ENCODE peak calls at places on chromosomes 1 and 21, in five cellular contexts. N is A549; F is tibial nerve; Z is CD4-positive, alpha-beta T cell; U is esophagus squamous epithelium. L is an unnamed sample.
A peak's percentile ranks its signal among the peaks of the same experiment; 100 is the strongest.

GRCh38 chr21:36134820-36135390 is at the start of gene CBR3:
- DNase-seq in F (peak; percentile 66), Z (peak; percentile 62), U (no peak), N (peak; percentile 55), L (peak; percentile 50)

GRCh38 chr1:167330601-167331293 is 110.1 kb downstream of the POU2F1 start:
- DNase-seq in N (no peak), Z (no peak), U (no peak), F (no peak), L (no peak)

GRCh38 chr1:100034465-100034864 is 64.7 kb downstream of the SLC35A3 start:
- DNase-seq in Z (no peak), U (no peak), F (no peak), N (peak; percentile 31), L (no peak)

GRCh38 chr1:151968058-151968457 is 25.6 kb downstream of the S100A10 start:
- DNase-seq in U (no peak), N (peak; percentile 74), Z (peak; percentile 41), F (no peak), L (no peak)

GRCh38 chr1:166166701-166167394 is at the start of gene FAM78B:
- DNase-seq in Z (peak; percentile 42), F (peak; percentile 54), U (peak; percentile 11), N (peak; percentile 79), L (peak; percentile 69)

GRCh38 chr1:16019580-16020277 is 1.9 kb upstream of the HSPB7 start:
- DNase-seq in Z (no peak), N (no peak), U (no peak), F (no peak), L (no peak)

GRCh38 chr1:17055801-17056200 is 2.0 kb upstream of the SDHB start:
- DNase-seq in N (no peak), Z (no peak), F (no peak), U (no peak), L (no peak)

GRCh38 chr1:33322109-33322508 is 1.2 kb upstream of the A3GALT2 start:
- DNase-seq in Z (no peak), U (no peak), F (no peak), N (no peak), L (no peak)

GRCh38 chr1:215002471-215002870 is 80.1 kb upstream of the KCNK2 start:
- DNase-seq in Z (no peak), U (no peak), N (no peak), F (no peak), L (no peak)

GRCh38 chr1:67919714-67920113 is 86.4 kb upstream of the GNG12 start:
- DNase-seq in Z (no peak), F (no peak), U (no peak), N (no peak), L (no peak)

GRCh38 chr1:93662481-93663190 is 19.0 kb downstream of the BCAR3 start:
- DNase-seq in U (no peak), Z (no peak), N (no peak), F (no peak), L (no peak)

GRCh38 chr1:40310983-40311642 is 6.0 kb downstream of the COL9A2 start:
- DNase-seq in N (no peak), U (no peak), Z (no peak), F (no peak), L (no peak)

GRCh38 chr1:121418369-121419049 is 233.7 kb downstream of the SRGAP2C start:
- DNase-seq in N (no peak), Z (no peak), F (no peak), U (no peak), L (no peak)

GRCh38 chr1:232143315-232143886 is 486.5 kb downstream of the SIPA1L2 start:
- DNase-seq in U (no peak), Z (no peak), F (no peak), N (no peak), L (no peak)
- H3K27ac ChIP-seq in U (no peak overlapping the region), Z (no peak overlapping the region), F (peak overlapping the region; percentile 29), N (peak overlapping the region; percentile 92), L (no peak overlapping the region)

GRCh38 chr1:25031601-25031965 is 101.5 kb upstream of the RUNX3 start:
- DNase-seq in Z (no peak), U (no peak), F (no peak), N (no peak), L (no peak)
- H3K27ac ChIP-seq in Z (peak overlapping the region; percentile 84), U (peak overlapping the region; percentile 25), F (peak overlapping the region; percentile 64), N (no peak overlapping the region), L (no peak overlapping the region)

GRCh38 chr1:25933479-25934365 is 27.5 kb upstream of the STMN1 start:
- DNase-seq in U (no peak), F (no peak), Z (no peak), N (no peak), L (no peak)
- H3K27ac ChIP-seq in U (no peak overlapping the region), F (no peak overlapping the region), Z (no peak overlapping the region), N (no peak overlapping the region), L (no peak overlapping the region)

DNA sequence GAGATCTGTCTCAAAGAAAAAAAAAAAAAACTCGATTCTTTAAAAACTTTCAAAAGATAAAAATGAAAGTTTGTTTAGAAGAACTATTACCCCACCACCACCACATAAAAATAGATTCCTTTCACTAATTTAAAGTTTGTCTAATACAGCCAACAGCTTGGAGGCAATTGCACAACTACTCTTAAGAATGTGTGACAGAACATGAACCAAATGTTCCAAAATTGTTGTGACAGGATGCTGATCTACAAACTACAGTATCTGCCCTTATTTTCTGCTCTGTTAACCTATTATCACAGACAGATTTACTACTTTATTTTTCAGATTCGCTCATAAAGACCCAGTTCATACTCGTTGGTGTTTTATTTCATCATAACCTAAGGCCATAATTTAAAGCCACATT is 5.5 kb upstream of the TGFBR3 start:
- DNase-seq in F (no peak), N (no peak), Z (no peak), U (no peak), L (no peak)
- H3K27ac ChIP-seq in F (no peak overlapping the region), N (peak overlapping the region; percentile 75), Z (no peak overlapping the region), U (peak overlapping the region; percentile 73), L (no peak overlapping the region)

GRCh38 chr1:109740615-109741373 is at the start of gene GSTM3:
- DNase-seq in F (no peak), N (no peak), Z (no peak), U (no peak), L (no peak)
- H3K27ac ChIP-seq in F (peak within 1 kb of the TSS; percentile 82), N (peak within 1 kb of the TSS; percentile 72), Z (peak within 1 kb of the TSS; percentile 14), U (peak within 1 kb of the TSS; percentile 89), L (peak within 1 kb of the TSS; percentile 67)

GRCh38 chr1:231313661-231314060 is 24.0 kb downstream of the EXOC8 start:
- DNase-seq in U (no peak), F (no peak), Z (no peak), N (no peak), L (no peak)
- H3K27ac ChIP-seq in U (no peak overlapping the region), F (no peak overlapping the region), Z (no peak overlapping the region), N (no peak overlapping the region), L (no peak overlapping the region)

DNA sequence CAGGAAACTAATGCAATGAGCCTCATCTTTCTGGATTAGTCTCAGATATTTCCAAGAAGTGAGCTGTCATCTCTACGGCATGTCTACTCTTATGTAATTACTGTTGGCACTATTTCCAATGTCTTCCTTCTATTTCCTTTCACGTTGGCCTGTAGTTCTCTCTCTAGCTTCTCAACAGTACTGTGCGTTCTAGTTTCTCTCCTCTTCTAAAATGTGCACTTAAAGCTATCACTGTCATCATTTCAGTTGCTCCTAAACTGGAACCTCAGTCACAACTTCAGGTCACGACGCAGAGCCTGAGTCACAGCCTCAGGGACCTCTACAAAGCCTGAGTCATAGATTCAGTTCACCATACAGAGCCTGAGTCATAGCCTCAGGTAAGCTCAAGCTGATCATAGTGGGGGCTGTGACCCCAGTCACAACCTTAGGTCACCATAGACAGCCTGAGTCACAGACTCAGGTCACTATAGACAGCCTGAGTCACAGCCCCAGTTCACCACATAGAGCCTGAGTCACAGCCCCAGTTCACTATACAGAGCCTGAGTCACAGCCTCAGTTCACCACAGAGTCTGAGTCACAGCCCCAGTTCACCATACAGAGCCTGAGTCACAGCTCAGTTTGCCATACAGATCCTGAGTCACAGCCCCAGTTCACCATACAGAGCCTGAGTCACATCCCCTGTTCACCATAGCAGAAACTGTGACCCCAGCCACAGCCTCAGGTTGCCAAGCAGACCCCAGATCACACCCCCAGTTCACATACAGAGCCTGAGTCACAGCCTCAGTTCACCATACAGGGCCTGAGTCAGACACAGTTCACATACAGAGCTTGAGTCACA is 13.0 kb downstream of the WNT9A start:
- DNase-seq in N (peak; percentile 91), Z (no peak), F (no peak), U (no peak), L (no peak)
- H3K27ac ChIP-seq in N (no peak overlapping the region), Z (no peak overlapping the region), F (peak overlapping the region; percentile 55), U (peak overlapping the region; percentile 87), L (no peak overlapping the region)

GRCh38 chr1:247535402-247535801 is 838 bp downstream of the OR2C3 start:
- DNase-seq in Z (no peak), N (no peak), F (no peak), U (no peak), L (no peak)

GRCh38 chr1:247536340-247536739 is at the start of gene OR2C3:
- DNase-seq in F (no peak), U (no peak), Z (no peak), N (no peak), L (no peak)

GRCh38 chr1:247539214-247539613 is 3.0 kb upstream of the OR2C3 start:
- DNase-seq in F (no peak), Z (no peak), N (no peak), U (no peak), L (no peak)

GRCh38 chr1:247540536-247540935 is 4.3 kb upstream of the OR2C3 start:
- DNase-seq in N (no peak), F (no peak), Z (no peak), U (no peak), L (no peak)

GRCh38 chr1:247538561-247538960 is 2.3 kb upstream of the OR2C3 start:
- DNase-seq in Z (no peak), N (no peak), F (no peak), U (no peak), L (no peak)
- H3K27ac ChIP-seq in Z (no peak overlapping the region), N (no peak overlapping the region), F (no peak overlapping the region), U (no peak overlapping the region), L (no peak overlapping the region)

GRCh38 chr1:58764294-58764978 is 19.4 kb downstream of the JUN start:
- DNase-seq in F (no peak), U (no peak), N (no peak), Z (no peak), L (no peak)
- H3K27ac ChIP-seq in F (no peak overlapping the region), U (no peak overlapping the region), N (no peak overlapping the region), Z (no peak overlapping the region), L (no peak overlapping the region)

GRCh38 chr1:201501144-201501543 is 5.8 kb downstream of the CSRP1 start:
- DNase-seq in U (no peak), N (no peak), Z (no peak), F (no peak), L (peak; percentile 26)
- H3K27ac ChIP-seq in U (peak overlapping the region; percentile 92), N (peak overlapping the region; percentile 39), Z (no peak overlapping the region), F (peak overlapping the region; percentile 88), L (peak overlapping the region; percentile 98)